ENCODE peak calls at places on chromosome 9, in nine cellular contexts. E is AG08396, X is AG08395, I is right cardiac atrium, U is neural progenitor cell, D is heart right ventricle, S is G401, Z is DMS153, H is GM12865. L is an unnamed sample.

GRCh38 chr9:2576631-2577030 is 45.0 kb upstream of the VLDLR start:
- DNase-seq in E (no peak), X (no peak), I (no peak), U (no peak), D (no peak), S (no peak), Z (peak; percentile 55), H (no peak), L (no peak)

GRCh38 chr9:20728493-20729220 is 44.6 kb downstream of the FOCAD start:
- DNase-seq in E (no peak), X (no peak), I (no peak), U (no peak), D (no peak), S (no peak), Z (no peak), H (no peak), L (peak; percentile 7)

GRCh38 chr9:36566813-36567217 is 5.9 kb upstream of the MELK start:
- DNase-seq in E (peak; percentile 58), X (peak; percentile 75), I (peak; percentile 32), U (no peak), D (peak; percentile 19), S (peak; percentile 94), Z (no peak), H (no peak), L (no peak)

GRCh38 chr9:96126321-96126881 is 175.6 kb downstream of the HSD17B3 start:
- DNase-seq in E (no peak), X (no peak), I (no peak), U (peak; percentile 58), D (no peak), S (no peak), Z (no peak), H (no peak), L (no peak)

GRCh38 chr9:36191290-36191645 is 547 bp downstream of the CLTA start:
- DNase-seq in E (no peak), X (no peak), I (no peak), U (peak; percentile 43), D (no peak), S (peak; percentile 26), Z (no peak), H (peak; percentile 60), L (no peak)

GRCh38 chr9:8514760-8515159 is 715.2 kb upstream of the DMAC1 start:
- DNase-seq in E (no peak), X (no peak), I (no peak), U (peak; percentile 13), D (no peak), S (no peak), Z (no peak), H (no peak), L (no peak)

GRCh38 chr9:127223266-127223665 is 41.3 kb upstream of the GARNL3 start:
- DNase-seq in E (no peak), X (no peak), I (no peak), U (no peak), D (no peak), S (peak; percentile 56), Z (no peak), H (no peak), L (no peak)

GRCh38 chr9:129703121-129703520 is 37.7 kb downstream of the PRRX2 start:
- DNase-seq in E (no peak), X (no peak), I (peak; percentile 25), U (no peak), D (no peak), S (no peak), Z (no peak), H (no peak), L (no peak)

GRCh38 chr9:94014845-94015244 is 59.7 kb upstream of the BARX1 start:
- DNase-seq in E (no peak), X (no peak), I (no peak), U (peak; percentile 15), D (no peak), S (no peak), Z (peak; percentile 82), H (no peak), L (no peak)

GRCh38 chr9:35681341-35682002 is 7.7 kb downstream of the CA9 start:
- DNase-seq in E (no peak), X (no peak), I (no peak), U (no peak), D (no peak), S (no peak), Z (no peak), H (no peak), L (no peak)

GRCh38 chr9:95313010-95313498 is 4.5 kb downstream of the FANCC start:
- DNase-seq in E (peak; percentile 76), X (peak; percentile 64), I (peak; percentile 49), U (peak; percentile 62), D (peak; percentile 36), S (peak; percentile 91), Z (peak; percentile 96), H (peak; percentile 14), L (no peak)

GRCh38 chr9:97506264-97506663 is 4.8 kb downstream of the TMOD1 start:
- DNase-seq in E (no peak), X (no peak), I (no peak), U (no peak), D (no peak), S (no peak), Z (no peak), H (no peak), L (no peak)

GRCh38 chr9:105198763-105199339 is 45.6 kb upstream of the SLC44A1 start:
- DNase-seq in E (no peak), X (no peak), I (no peak), U (no peak), D (no peak), S (no peak), Z (no peak), H (no peak), L (no peak)

GRCh38 chr9:35923927-35924763 is 14.9 kb downstream of the SPAAR start:
- DNase-seq in E (peak; percentile 75), X (peak; percentile 93), I (peak; percentile 44), U (no peak), D (no peak), S (no peak), Z (no peak), H (no peak), L (peak; percentile 87)

GRCh38 chr9:134597041-134597913 is 44.3 kb upstream of the COL5A1 start:
- DNase-seq in E (no peak), X (no peak), I (no peak), U (no peak), D (no peak), S (no peak), Z (no peak), H (no peak), L (no peak)

GRCh38 chr9:127927457-127928231 is 2.9 kb downstream of the PIP5KL1 start:
- DNase-seq in E (no peak), X (no peak), I (no peak), U (peak; percentile 86), D (no peak), S (no peak), Z (peak; percentile 52), H (peak; percentile 55), L (no peak)

GRCh38 chr9:117343416-117343815 is 71.4 kb downstream of the ASTN2 start:
- DNase-seq in E (no peak), X (no peak), I (no peak), U (no peak), D (no peak), S (no peak), Z (no peak), H (no peak), L (no peak)

GRCh38 chr9:134960701-134961181 is 43.0 kb upstream of the FCN1 start:
- DNase-seq in E (no peak), X (no peak), I (no peak), U (no peak), D (no peak), S (no peak), Z (no peak), H (no peak), L (no peak)

GRCh38 chr9:108056083-108056804 is 566.7 kb upstream of the KLF4 start:
- DNase-seq in E (no peak), X (no peak), I (no peak), U (no peak), D (no peak), S (no peak), Z (no peak), H (no peak), L (no peak)

GRCh38 chr9:114096041-114096511 is 3.0 kb downstream of the KIF12 start:
- DNase-seq in E (no peak), X (no peak), I (peak; percentile 8), U (peak; percentile 52), D (no peak), S (no peak), Z (no peak), H (no peak), L (no peak)

GRCh38 chr9:124452326-124452725 is 2.1 kb downstream of the ADGRD2 start:
- DNase-seq in E (no peak), X (no peak), I (no peak), U (no peak), D (no peak), S (no peak), Z (no peak), H (no peak), L (no peak)

GRCh38 chr9:116285320-116285719 is 131.7 kb downstream of the PAPPA start:
- DNase-seq in E (no peak), X (no peak), I (no peak), U (peak; percentile 30), D (no peak), S (no peak), Z (no peak), H (no peak), L (no peak)

GRCh38 chr9:123338710-123339665 is 17.0 kb upstream of the CRB2 start:
- DNase-seq in E (no peak), X (no peak), I (no peak), U (no peak), D (peak; percentile 43), S (no peak), Z (no peak), H (peak; percentile 96), L (no peak)

GRCh38 chr9:79185866-79186265 is 385.9 kb upstream of the TLE4 start:
- DNase-seq in E (no peak), X (peak; percentile 13), I (no peak), U (no peak), D (no peak), S (no peak), Z (no peak), H (no peak), L (peak; percentile 68)

L was measured in AG09309.